ENCODE peak calls at places on chromosome 20, in six cellular contexts. T, Z, W, Y, D and H are unnamed samples.

GRCh38 chr20:41167481-41168253 is 30.3 kb downstream of the PLCG1 start:
- ATAC-seq in T (no peak), Z (no peak), W (no peak), Y (no peak), D (no peak), H (peak)

GRCh38 chr20:23282111-23282510 is 68.5 kb upstream of the NXT1 start:
- ATAC-seq in T (no peak), Z (no peak), W (no peak), Y (no peak), D (no peak), H (no peak)

GRCh38 chr20:46057856-46058655 is 29.0 kb downstream of the SLC12A5 start:
- ATAC-seq in T (peak), Z (peak), W (peak), Y (no peak), D (peak), H (no peak)

GRCh38 chr20:4663044-4663443 is 58.7 kb upstream of the PRND start:
- ATAC-seq in T (no peak), Z (no peak), W (no peak), Y (no peak), D (no peak), H (no peak)

GRCh38 chr20:19737025-19737424 is 21.0 kb upstream of the RIN2 start:
- ATAC-seq in T (peak), Z (no peak), W (peak), Y (no peak), D (no peak), H (peak)

GRCh38 chr20:56171087-56172012 is 77.2 kb upstream of the MC3R start:
- ATAC-seq in T (no peak), Z (no peak), W (no peak), Y (no peak), D (no peak), H (no peak)

GRCh38 chr20:36461600-36462439 is 79.5 kb upstream of the MYL9 start:
- ATAC-seq in T (peak), Z (peak), W (peak), Y (peak), D (peak), H (peak)

GRCh38 chr20:5919634-5920544 is 30.4 kb downstream of the TRMT6 start:
- ATAC-seq in T (no peak), Z (no peak), W (no peak), Y (no peak), D (peak), H (no peak)

GRCh38 chr20:4493386-4493785 is 228.3 kb upstream of the PRND start:
- ATAC-seq in T (no peak), Z (no peak), W (no peak), Y (no peak), D (no peak), H (no peak)

GRCh38 chr20:35353646-35354045 is 58.1 kb downstream of the UQCC1 start:
- ATAC-seq in T (no peak), Z (no peak), W (no peak), Y (no peak), D (no peak), H (no peak)

GRCh38 chr20:58965270-58966064 is 15.6 kb upstream of the NELFCD start:
- ATAC-seq in T (no peak), Z (no peak), W (no peak), Y (no peak), D (no peak), H (no peak)

GRCh38 chr20:21767200-21767738 is 61.8 kb downstream of the PAX1 start:
- ATAC-seq in T (no peak), Z (no peak), W (no peak), Y (no peak), D (no peak), H (no peak)

GRCh38 chr20:13915244-13915643 is 75.2 kb downstream of the SEL1L2 start:
- ATAC-seq in T (peak), Z (no peak), W (peak), Y (no peak), D (no peak), H (no peak)

GRCh38 chr20:10609726-10610125 is 64.1 kb downstream of the JAG1 start:
- ATAC-seq in T (peak), Z (no peak), W (no peak), Y (peak), D (no peak), H (no peak)

GRCh38 chr20:21303872-21304586 is 898 bp downstream of the XRN2 start:
- ATAC-seq in T (peak), Z (peak), W (no peak), Y (peak), D (peak), H (peak)

GRCh38 chr20:45098096-45098773 is 2.7 kb downstream of the KCNS1 start:
- ATAC-seq in T (no peak), Z (peak), W (peak), Y (no peak), D (peak), H (no peak)

GRCh38 chr20:63208346-63208924 is 7.5 kb downstream of the YTHDF1 start:
- ATAC-seq in T (no peak), Z (no peak), W (no peak), Y (no peak), D (no peak), H (no peak)

GRCh38 chr20:48813446-48813747 is 14.4 kb downstream of the PREX1 start:
- ATAC-seq in T (peak), Z (no peak), W (no peak), Y (no peak), D (no peak), H (no peak)

GRCh38 chr20:36030143-36030542 is 61.8 kb downstream of the CNBD2 start:
- ATAC-seq in T (peak), Z (no peak), W (no peak), Y (no peak), D (no peak), H (no peak)

GRCh38 chr20:25295386-25296093 is 47.7 kb downstream of the PYGB start:
- ATAC-seq in T (peak), Z (no peak), W (peak), Y (peak), D (no peak), H (no peak)

GRCh38 chr20:45377191-45377775 is 842 bp downstream of the TP53TG5 start:
- ATAC-seq in T (no peak), Z (no peak), W (no peak), Y (no peak), D (no peak), H (no peak)

GRCh38 chr20:50310673-50311051 is 120.0 kb downstream of the CEBPB start:
- ATAC-seq in T (no peak), Z (no peak), W (no peak), Y (no peak), D (no peak), H (no peak)

GRCh38 chr20:38447931-38448675 is 13.0 kb upstream of the SNHG17 start:
- ATAC-seq in T (no peak), Z (no peak), W (no peak), Y (no peak), D (no peak), H (peak)

GRCh38 chr20:62398120-62398821 is 8.8 kb downstream of the CABLES2 start:
- ATAC-seq in T (no peak), Z (no peak), W (no peak), Y (no peak), D (no peak), H (no peak)

GRCh38 chr20:32976746-32977145 is 27.5 kb downstream of the SUN5 start:
- ATAC-seq in T (no peak), Z (no peak), W (no peak), Y (no peak), D (no peak), H (no peak)

GRCh38 chr20:22698443-22698842 is 114.1 kb upstream of the FOXA2 start:
- ATAC-seq in T (no peak), Z (no peak), W (no peak), Y (no peak), D (no peak), H (no peak)